ENCODE peak calls at places on chromosomes 13 and 19, in five cellular contexts. One of them, this sample, is unnamed.

GRCh38 chr13:42544246-42544915 is 29.6 kb upstream of the TNFSF11 start:
- DNase-seq in endothelial cell: no peak
- DNase-seq in mammary epithelial cell: peak
- DNase-seq in fibroblast of lung: no peak
- DNase-seq in GM10248: no peak
- DNase-seq in this sample: no peak

GRCh38 chr13:45882626-45883025 is 31.1 kb upstream of the SIAH3 start:
- DNase-seq in GM10248: no peak
- DNase-seq in mammary epithelial cell: no peak
- DNase-seq in endothelial cell: no peak
- DNase-seq in fibroblast of lung: no peak
- DNase-seq in this sample: no peak

GRCh38 chr13:26052136-26052736 is 420 bp upstream of the SHISA2 start:
- DNase-seq in fibroblast of lung: no peak
- DNase-seq in endothelial cell: no peak
- DNase-seq in mammary epithelial cell: no peak
- DNase-seq in GM10248: no peak
- DNase-seq in this sample: no peak

GRCh38 chr13:98447881-98448641 is 128.8 kb downstream of the STK24 start:
- DNase-seq in endothelial cell: peak
- DNase-seq in mammary epithelial cell: no peak
- DNase-seq in GM10248: no peak
- DNase-seq in fibroblast of lung: peak
- DNase-seq in this sample: no peak

GRCh38 chr13:50334944-50335343 is 319.7 kb downstream of the KCNRG start:
- DNase-seq in GM10248: no peak
- DNase-seq in fibroblast of lung: no peak
- DNase-seq in mammary epithelial cell: no peak
- DNase-seq in endothelial cell: no peak
- DNase-seq in this sample: no peak

GRCh38 chr13:98910501-98910951 is 67.3 kb downstream of the DOCK9 start:
- DNase-seq in GM10248: no peak
- DNase-seq in endothelial cell: peak
- DNase-seq in fibroblast of lung: peak
- DNase-seq in mammary epithelial cell: peak
- DNase-seq in this sample: no peak

GRCh38 chr13:110106726-110107125 is 200.2 kb downstream of the COL4A1 start:
- DNase-seq in endothelial cell: no peak
- DNase-seq in GM10248: no peak
- DNase-seq in fibroblast of lung: peak
- DNase-seq in mammary epithelial cell: no peak
- DNase-seq in this sample: no peak

GRCh38 chr13:105660550-105660949 is 874.9 kb downstream of the EFNB2 start:
- DNase-seq in mammary epithelial cell: no peak
- DNase-seq in GM10248: no peak
- DNase-seq in fibroblast of lung: no peak
- DNase-seq in endothelial cell: no peak
- DNase-seq in this sample: no peak

GRCh38 chr13:26811636-26812035 is 51.0 kb upstream of the GPR12 start:
- DNase-seq in GM10248: no peak
- DNase-seq in endothelial cell: no peak
- DNase-seq in mammary epithelial cell: no peak
- DNase-seq in fibroblast of lung: no peak
- DNase-seq in this sample: no peak

GRCh38 chr19:6020972-6021805 is 43.2 kb upstream of the RANBP3 start:
- DNase-seq in fibroblast of lung: no peak
- DNase-seq in mammary epithelial cell: no peak
- DNase-seq in endothelial cell: no peak
- DNase-seq in GM10248: no peak
- DNase-seq in this sample: no peak

GRCh38 chr13:27043013-27043412 is 128.6 kb downstream of the USP12 start:
- DNase-seq in GM10248: no peak
- DNase-seq in mammary epithelial cell: peak
- DNase-seq in endothelial cell: no peak
- DNase-seq in fibroblast of lung: peak
- DNase-seq in this sample: no peak

GRCh38 chr13:111652676-111653075 is 332.2 kb downstream of the TEX29 start:
- DNase-seq in GM10248: no peak
- DNase-seq in mammary epithelial cell: no peak
- DNase-seq in endothelial cell: peak
- DNase-seq in fibroblast of lung: no peak
- DNase-seq in this sample: no peak

GRCh38 chr19:49155830-49156346 is 692 bp upstream of the HRC start:
- DNase-seq in fibroblast of lung: no peak
- DNase-seq in GM10248: no peak
- DNase-seq in endothelial cell: no peak
- DNase-seq in mammary epithelial cell: no peak
- DNase-seq in this sample: no peak

GRCh38 chr19:35154535-35155406 is at the start of gene FXYD5:
- DNase-seq in mammary epithelial cell: peak
- DNase-seq in endothelial cell: peak
- DNase-seq in GM10248: peak
- DNase-seq in fibroblast of lung: peak
- DNase-seq in this sample: peak

GRCh38 chr13:75181906-75182305 is 300.1 kb downstream of the TBC1D4 start:
- DNase-seq in mammary epithelial cell: peak
- DNase-seq in fibroblast of lung: peak
- DNase-seq in GM10248: no peak
- DNase-seq in endothelial cell: no peak
- DNase-seq in this sample: no peak

GRCh38 chr13:110274687-110275086 is 32.3 kb downstream of the COL4A1 start:
- DNase-seq in mammary epithelial cell: no peak
- DNase-seq in GM10248: no peak
- DNase-seq in fibroblast of lung: no peak
- DNase-seq in endothelial cell: no peak
- DNase-seq in this sample: no peak

GRCh38 chr19:48686103-48686502 is 9.7 kb upstream of the FUT2 start:
- DNase-seq in mammary epithelial cell: no peak
- DNase-seq in GM10248: no peak
- DNase-seq in endothelial cell: no peak
- DNase-seq in fibroblast of lung: no peak
- DNase-seq in this sample: no peak

GRCh38 chr13:29771247-29771646 is 79.2 kb downstream of the UBL3 start:
- DNase-seq in endothelial cell: no peak
- DNase-seq in mammary epithelial cell: peak
- DNase-seq in fibroblast of lung: peak
- DNase-seq in GM10248: no peak
- DNase-seq in this sample: peak

GRCh38 chr13:29471551-29471950 is 123.9 kb downstream of the SLC7A1 start:
- DNase-seq in mammary epithelial cell: no peak
- DNase-seq in fibroblast of lung: no peak
- DNase-seq in endothelial cell: no peak
- DNase-seq in GM10248: no peak
- DNase-seq in this sample: no peak

GRCh38 chr19:50459638-50460037 is 16.7 kb upstream of the EMC10 start:
- DNase-seq in fibroblast of lung: no peak
- DNase-seq in GM10248: no peak
- DNase-seq in endothelial cell: no peak
- DNase-seq in mammary epithelial cell: no peak
- DNase-seq in this sample: peak

GRCh38 chr13:98476538-98476966 is 100.4 kb downstream of the STK24 start:
- DNase-seq in endothelial cell: peak
- DNase-seq in mammary epithelial cell: peak
- DNase-seq in fibroblast of lung: peak
- DNase-seq in GM10248: peak
- DNase-seq in this sample: peak

GRCh38 chr13:58018865-58019264 is 387.3 kb downstream of the PCDH17 start:
- DNase-seq in endothelial cell: no peak
- DNase-seq in GM10248: no peak
- DNase-seq in fibroblast of lung: no peak
- DNase-seq in mammary epithelial cell: no peak
- DNase-seq in this sample: no peak

GRCh38 chr19:5031231-5032100 is 62.6 kb downstream of the KDM4B start:
- DNase-seq in endothelial cell: peak
- DNase-seq in mammary epithelial cell: peak
- DNase-seq in fibroblast of lung: peak
- DNase-seq in GM10248: peak
- DNase-seq in this sample: peak

GRCh38 chr13:42334329-42334706 is 62.4 kb downstream of the AKAP11 start:
- DNase-seq in fibroblast of lung: no peak
- DNase-seq in mammary epithelial cell: no peak
- DNase-seq in GM10248: no peak
- DNase-seq in endothelial cell: no peak
- DNase-seq in this sample: no peak

GRCh38 chr13:67574320-67575233 is 344.4 kb upstream of the PCDH9 start:
- DNase-seq in GM10248: no peak
- DNase-seq in mammary epithelial cell: peak
- DNase-seq in fibroblast of lung: peak
- DNase-seq in endothelial cell: no peak
- DNase-seq in this sample: no peak

GRCh38 chr19:5063873-5064645 is 95.1 kb downstream of the KDM4B start:
- DNase-seq in mammary epithelial cell: no peak
- DNase-seq in endothelial cell: no peak
- DNase-seq in fibroblast of lung: no peak
- DNase-seq in GM10248: no peak
- DNase-seq in this sample: no peak

GRCh38 chr13:29162638-29163037 is 342.5 kb downstream of the MTUS2 start:
- DNase-seq in fibroblast of lung: peak
- DNase-seq in GM10248: no peak
- DNase-seq in mammary epithelial cell: no peak
- DNase-seq in endothelial cell: no peak
- DNase-seq in this sample: no peak

GRCh38 chr13:25295228-25295627 is 6.2 kb upstream of the NUP58 start:
- DNase-seq in fibroblast of lung: no peak
- DNase-seq in mammary epithelial cell: no peak
- DNase-seq in GM10248: no peak
- DNase-seq in endothelial cell: no peak
- DNase-seq in this sample: no peak

GRCh38 chr13:75600371-75600770 is 35.8 kb upstream of the LMO7 start:
- DNase-seq in fibroblast of lung: no peak
- DNase-seq in GM10248: no peak
- DNase-seq in endothelial cell: no peak
- DNase-seq in mammary epithelial cell: no peak
- DNase-seq in this sample: no peak

GRCh38 chr19:35828694-35829301 is 16.2 kb upstream of the PRODH2 start:
- DNase-seq in fibroblast of lung: peak
- DNase-seq in GM10248: peak
- DNase-seq in mammary epithelial cell: peak
- DNase-seq in endothelial cell: peak
- DNase-seq in this sample: peak

GRCh38 chr13:20609145-20609544 is 42.2 kb downstream of the IFT88 start:
- DNase-seq in endothelial cell: no peak
- DNase-seq in fibroblast of lung: peak
- DNase-seq in mammary epithelial cell: peak
- DNase-seq in GM10248: no peak
- DNase-seq in this sample: no peak

GRCh38 chr13:41590122-41590521 is 132.8 kb downstream of the RGCC start:
- DNase-seq in GM10248: no peak
- DNase-seq in endothelial cell: no peak
- DNase-seq in fibroblast of lung: no peak
- DNase-seq in mammary epithelial cell: no peak
- DNase-seq in this sample: no peak

GRCh38 chr19:30688696-30689095 is 316.5 kb downstream of the ZNF536 start:
- DNase-seq in endothelial cell: no peak
- DNase-seq in GM10248: no peak
- DNase-seq in mammary epithelial cell: no peak
- DNase-seq in fibroblast of lung: no peak
- DNase-seq in this sample: no peak

GRCh38 chr19:30686911-30687566 is 314.9 kb downstream of the ZNF536 start:
- DNase-seq in endothelial cell: no peak
- DNase-seq in mammary epithelial cell: no peak
- DNase-seq in GM10248: no peak
- DNase-seq in fibroblast of lung: no peak
- DNase-seq in this sample: no peak

GRCh38 chr19:30684613-30685012 is 312.4 kb downstream of the ZNF536 start:
- DNase-seq in mammary epithelial cell: no peak
- DNase-seq in GM10248: no peak
- DNase-seq in endothelial cell: no peak
- DNase-seq in fibroblast of lung: no peak
- DNase-seq in this sample: no peak

GRCh38 chr19:30685601-30686000 is 313.4 kb downstream of the ZNF536 start:
- DNase-seq in mammary epithelial cell: no peak
- DNase-seq in GM10248: no peak
- DNase-seq in fibroblast of lung: no peak
- DNase-seq in endothelial cell: no peak
- DNase-seq in this sample: no peak

DNA sequence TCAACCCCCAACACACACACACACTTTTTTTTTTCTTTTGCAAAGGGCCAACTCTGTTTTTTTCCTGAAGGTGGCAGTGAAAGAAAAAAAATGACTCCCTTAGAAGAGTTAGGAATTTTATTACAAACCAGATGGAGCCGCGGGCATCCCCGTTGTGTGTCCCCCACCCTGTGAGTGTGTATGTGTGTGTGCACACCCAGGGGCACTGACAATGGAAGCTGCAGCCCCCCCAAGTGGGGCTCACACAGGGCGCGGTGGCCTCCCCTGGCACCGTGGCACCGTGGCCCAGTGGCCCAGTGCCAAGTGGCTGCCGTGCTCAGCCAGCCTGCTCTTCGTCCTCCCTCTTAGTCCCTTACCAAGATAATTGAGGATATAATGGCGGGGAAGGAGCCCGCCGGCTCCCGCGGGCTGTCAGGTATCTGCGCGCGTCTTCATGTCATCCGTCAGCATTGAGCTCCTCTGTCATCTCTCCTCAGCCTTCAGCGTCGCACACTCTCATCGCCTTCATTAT is 314.1 kb downstream of the ZNF536 start:
- DNase-seq in endothelial cell: no peak
- DNase-seq in GM10248: no peak
- DNase-seq in fibroblast of lung: peak
- DNase-seq in mammary epithelial cell: no peak
- DNase-seq in this sample: no peak
- TF ChIP-seq CTCF in endothelial cell: no peak
- TF ChIP-seq CTCF in GM10248: no peak
- TF ChIP-seq CTCF in fibroblast of lung: peak
- TF ChIP-seq CTCF in mammary epithelial cell: peak
- TF ChIP-seq CTCF in this sample: no peak

DNA sequence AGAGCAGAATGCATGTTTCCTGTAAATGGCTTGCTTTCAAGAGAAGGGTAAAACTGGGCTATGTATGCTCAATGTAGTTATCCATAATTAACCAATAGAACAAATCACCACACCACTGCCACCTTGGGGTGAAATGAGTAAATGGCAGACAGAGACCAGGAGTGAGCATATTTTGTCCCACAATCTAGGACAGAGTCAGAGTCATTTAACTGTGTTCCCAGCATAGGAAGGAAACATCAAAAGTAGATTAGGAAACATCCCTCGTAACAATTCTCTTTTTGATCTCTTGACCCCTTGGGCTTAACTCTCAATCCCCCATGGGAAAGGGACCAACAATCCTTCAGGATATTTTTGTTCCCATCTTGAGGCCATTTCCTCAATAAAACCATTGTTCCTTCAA is 224.8 kb downstream of the NHLRC3 start:
- DNase-seq in GM10248: peak
- DNase-seq in fibroblast of lung: peak
- DNase-seq in mammary epithelial cell: peak
- DNase-seq in endothelial cell: peak
- DNase-seq in this sample: peak
- TF ChIP-seq CTCF in GM10248: peak
- TF ChIP-seq CTCF in fibroblast of lung: peak
- TF ChIP-seq CTCF in mammary epithelial cell: peak
- TF ChIP-seq CTCF in endothelial cell: peak
- TF ChIP-seq CTCF in this sample: peak

GRCh38 chr13:112711528-112712265 is 21.9 kb downstream of the ATP11A start:
- DNase-seq in GM10248: peak
- DNase-seq in mammary epithelial cell: peak
- DNase-seq in endothelial cell: peak
- DNase-seq in fibroblast of lung: peak
- DNase-seq in this sample: peak
- TF ChIP-seq CTCF in GM10248: no peak
- TF ChIP-seq CTCF in mammary epithelial cell: no peak
- TF ChIP-seq CTCF in endothelial cell: peak
- TF ChIP-seq CTCF in fibroblast of lung: peak
- TF ChIP-seq CTCF in this sample: no peak

GRCh38 chr19:55383789-55384575 is at the start of gene TMEM238:
- DNase-seq in endothelial cell: peak
- DNase-seq in mammary epithelial cell: peak
- DNase-seq in fibroblast of lung: peak
- DNase-seq in GM10248: peak
- DNase-seq in this sample: peak
- TF ChIP-seq CTCF in endothelial cell: no peak
- TF ChIP-seq CTCF in mammary epithelial cell: no peak
- TF ChIP-seq CTCF in fibroblast of lung: no peak
- TF ChIP-seq CTCF in GM10248: peak
- TF ChIP-seq CTCF in this sample: peak

This sample was measured in GM20000.